ENCODE peak calls at places on chromosome 18, in five cellular contexts. P is transverse colon, R is tibial nerve, M is SK-N-SH, N is A549. S is an unnamed sample.

GRCh38 chr18:53567935-53568574 is 656.4 kb downstream of the MBD2 start:
- DNase-seq in R (no peak), P (no peak), N (peak), M (peak), S (no peak)

GRCh38 chr18:34592961-34593382 is 117.1 kb upstream of the DTNA start:
- DNase-seq in M (no peak), R (no peak), N (no peak), P (peak), S (no peak)

GRCh38 chr18:23237524-23238151 is 102.4 kb downstream of the CABLES1 start:
- DNase-seq in P (peak), M (no peak), N (no peak), R (no peak), S (no peak)

GRCh38 chr18:44541781-44542180 is 138.9 kb upstream of the SETBP1 start:
- DNase-seq in M (no peak), N (no peak), R (no peak), P (no peak), S (no peak)

GRCh38 chr18:63131106-63131943 is 188.2 kb downstream of the BCL2 start:
- DNase-seq in R (peak), N (peak), M (peak), P (peak), S (no peak)

GRCh38 chr18:62647179-62647578 is 68.2 kb upstream of the PHLPP1 start:
- DNase-seq in P (no peak), M (no peak), N (no peak), R (no peak), S (no peak)

GRCh38 chr18:60892855-60893254 is 440.4 kb upstream of the CDH20 start:
- DNase-seq in N (no peak), P (no peak), M (no peak), R (no peak), S (no peak)

GRCh38 chr18:79753391-79753851 is 44.3 kb upstream of the KCNG2 start:
- DNase-seq in R (no peak), P (no peak), M (no peak), N (no peak), S (no peak)

GRCh38 chr18:39389800-39390379 is 1824.3 kb upstream of the CELF4 start:
- DNase-seq in N (no peak), P (no peak), M (no peak), R (no peak), S (no peak)

GRCh38 chr18:8830067-8831060 is 125.0 kb downstream of the MTCL1 start:
- DNase-seq in N (no peak), M (no peak), P (no peak), R (no peak), S (no peak)

GRCh38 chr18:26531600-26532150 is 16.7 kb downstream of the KCTD1 start:
- DNase-seq in P (no peak), M (no peak), R (no peak), N (no peak), S (no peak)

GRCh38 chr18:8283901-8284585 is 325.2 kb upstream of the RAB12 start:
- DNase-seq in R (no peak), P (no peak), M (no peak), N (no peak), S (no peak)

GRCh38 chr18:23155537-23155936 is 20.3 kb downstream of the CABLES1 start:
- DNase-seq in P (no peak), M (no peak), N (no peak), R (no peak), S (no peak)

GRCh38 chr18:39421319-39421718 is 1855.7 kb upstream of the CELF4 start:
- DNase-seq in R (no peak), P (no peak), N (no peak), M (no peak), S (no peak)

GRCh38 chr18:56516769-56517168 is 121.6 kb downstream of the TXNL1 start:
- DNase-seq in R (no peak), M (no peak), N (no peak), P (no peak), S (peak)

GRCh38 chr18:26342646-26343045 is 116.4 kb downstream of the TAF4B start:
- DNase-seq in N (no peak), R (no peak), M (no peak), P (no peak), S (no peak)

GRCh38 chr18:44036500-44036899 is 644.2 kb upstream of the SETBP1 start:
- DNase-seq in N (no peak), M (peak), P (no peak), R (peak), S (no peak)

GRCh38 chr18:4748975-4749374 is 293.9 kb upstream of the DLGAP1 start:
- DNase-seq in N (no peak), P (no peak), R (no peak), M (no peak), S (no peak)

GRCh38 chr18:49728542-49728941 is 84.8 kb downstream of the ACAA2 start:
- DNase-seq in N (peak), R (no peak), P (peak), M (peak), S (no peak)

GRCh38 chr18:62327977-62328376 is 2.9 kb downstream of the TNFRSF11A start:
- DNase-seq in R (no peak), M (no peak), P (peak), N (no peak), S (no peak)

GRCh38 chr18:56391933-56392590 is 246.3 kb downstream of the TXNL1 start:
- DNase-seq in N (no peak), P (no peak), R (no peak), M (no peak), S (no peak)

GRCh38 chr18:50716902-50717301 is 102.9 kb downstream of the MRO start:
- DNase-seq in N (no peak), P (no peak), M (no peak), R (no peak), S (no peak)

GRCh38 chr18:56162316-56162715 is 476.1 kb downstream of the TXNL1 start:
- DNase-seq in R (no peak), P (no peak), M (no peak), N (no peak), S (no peak)

GRCh38 chr18:78731423-78732032 is 248.1 kb upstream of the SALL3 start:
- DNase-seq in M (no peak), N (no peak), P (no peak), R (no peak), S (no peak)

GRCh38 chr18:45774065-45774521 is 50.1 kb downstream of the SLC14A1 start:
- DNase-seq in M (no peak), R (no peak), P (no peak), N (no peak), S (no peak)

GRCh38 chr18:6525593-6525992 is 110.9 kb upstream of the L3MBTL4 start:
- DNase-seq in P (no peak), R (no peak), N (no peak), M (no peak), S (no peak)

GRCh38 chr18:54983041-54983686 is 23.9 kb upstream of the CCDC68 start:
- DNase-seq in N (peak), R (no peak), M (peak), P (no peak), S (no peak)

GRCh38 chr18:49189772-49190171 is 239.0 kb upstream of the SMAD7 start:
- DNase-seq in M (no peak), R (no peak), P (no peak), N (no peak), S (no peak)

GRCh38 chr18:73840319-73841065 is 307.1 kb downstream of the FBXO15 start:
- DNase-seq in M (no peak), P (no peak), R (no peak), N (no peak), S (peak)

GRCh38 chr18:73839441-73839840 is 308.2 kb downstream of the FBXO15 start:
- DNase-seq in M (no peak), P (no peak), N (no peak), R (no peak), S (peak)

GRCh38 chr18:73842795-73843394 is 304.7 kb downstream of the FBXO15 start:
- DNase-seq in M (peak), R (peak), P (peak), N (peak), S (no peak)

DNA sequence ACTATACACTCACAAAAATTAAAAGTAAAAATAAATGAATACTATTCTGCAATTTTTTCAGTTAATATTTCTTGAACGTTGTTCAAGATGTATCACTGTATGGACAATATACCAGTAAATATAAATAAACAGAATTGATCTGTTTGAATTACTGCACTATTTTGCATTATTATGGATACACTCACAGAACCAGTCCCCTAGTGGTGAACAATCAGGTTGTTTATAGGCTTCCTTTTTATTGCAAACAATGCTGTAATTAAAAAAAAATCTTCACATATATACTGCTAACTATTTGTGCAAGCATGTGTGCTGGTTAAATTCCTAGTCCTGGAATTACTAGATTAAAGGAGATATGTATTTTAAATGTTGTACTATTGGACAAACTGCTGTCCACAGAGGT is 306.0 kb downstream of the FBXO15 start:
- DNase-seq in P (no peak), M (no peak), N (no peak), R (no peak), S (no peak)
- TF ChIP-seq CTCF in P (no peak), M (peak), N (peak), R (no peak), S (no peak)

DNA sequence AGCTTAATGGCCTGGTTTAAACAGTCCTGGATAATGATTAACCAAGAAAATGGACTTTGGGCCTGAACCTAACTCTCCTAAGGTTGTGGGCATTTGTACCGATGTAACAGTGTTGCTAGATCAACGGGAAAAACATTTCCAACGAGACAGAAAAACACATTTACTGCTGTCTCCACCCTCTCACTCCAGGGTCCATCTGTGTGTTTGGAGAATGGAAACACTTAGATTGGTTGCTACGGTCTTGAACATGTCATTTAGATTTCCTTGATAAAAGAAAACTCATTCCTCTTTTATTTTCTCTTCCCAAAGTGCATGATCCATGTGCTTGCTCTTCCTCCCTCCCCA is 88.0 kb downstream of the SOCS6 start:
- DNase-seq in M (no peak), P (peak), R (no peak), N (peak), S (no peak)
- TF ChIP-seq EP300 in M (no peak), P (peak), R (no peak), N (no peak), S (no peak)

DNA sequence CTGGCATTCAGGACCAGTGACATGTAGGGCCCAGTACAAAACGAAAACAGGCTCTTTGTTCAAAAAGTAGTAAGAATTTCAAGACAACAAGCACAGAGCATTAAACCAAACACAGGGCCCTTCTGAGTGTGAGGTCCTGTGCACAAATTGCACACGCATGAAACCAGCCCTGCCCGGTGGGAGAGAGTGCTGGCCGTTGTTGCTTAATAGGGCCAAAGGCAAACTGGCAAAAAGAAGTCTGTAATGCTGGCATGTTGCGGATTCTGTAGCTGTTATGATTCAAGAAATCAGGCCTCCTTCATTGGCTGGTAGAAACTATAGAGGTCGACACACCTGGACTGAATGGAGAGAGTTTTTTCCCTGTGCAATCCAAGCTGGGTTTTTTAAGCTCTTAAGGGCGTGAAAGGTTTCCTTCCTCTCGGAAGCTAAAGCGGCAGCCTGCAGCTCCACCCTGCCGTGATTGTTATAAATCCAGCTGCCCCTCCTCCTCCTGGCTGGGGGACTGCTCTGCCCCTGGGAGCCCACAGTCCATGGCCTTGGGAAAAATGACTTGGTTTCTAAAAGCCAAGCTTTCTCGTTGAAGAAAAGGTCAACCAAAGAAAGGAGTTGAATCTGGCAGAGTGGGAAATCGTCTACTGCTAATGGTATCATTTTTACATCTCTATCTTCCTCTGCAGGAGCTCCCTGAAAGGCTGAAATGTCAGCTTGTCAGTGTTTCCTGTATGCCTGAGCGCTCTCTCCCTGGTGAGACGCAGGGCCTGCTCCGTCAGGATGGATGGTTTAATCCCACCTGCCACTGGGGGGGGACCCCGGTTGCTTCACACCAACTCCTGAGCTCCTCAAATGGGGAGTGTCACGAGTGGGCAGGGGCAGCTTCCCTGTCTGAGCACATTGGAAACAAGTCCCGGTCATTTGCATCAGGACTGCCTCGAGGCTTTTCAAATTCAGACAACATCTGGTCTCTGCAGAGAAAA is 143.6 kb downstream of the ALPK2 start:
- DNase-seq in N (no peak), R (no peak), M (peak), P (peak), S (no peak)
- H3K27ac ChIP-seq in N (no peak), R (no peak), M (peak), P (no peak), S (no peak)

GRCh38 chr18:47777626-47778025 is 152.8 kb downstream of the SMAD2 start:
- DNase-seq in M (no peak), P (no peak), N (no peak), R (no peak), S (peak)
- TF ChIP-seq CTCF in M (no peak), P (no peak), N (no peak), R (no peak), S (no peak)

GRCh38 chr18:74316257-74317180 is 880 bp downstream of the C18orf63 start:
- DNase-seq in N (peak), M (no peak), P (no peak), R (no peak), S (no peak)
- TF ChIP-seq EP300 in N (peak), M (no peak), P (no peak), R (no peak), S (no peak)

GRCh38 chr18:74861154-74861553 is 263.5 kb downstream of the ZNF407 start:
- DNase-seq in R (no peak), M (no peak), P (no peak), N (no peak), S (no peak)
- H3K27ac ChIP-seq in R (no peak), M (peak), P (no peak), N (no peak), S (no peak)

GRCh38 chr18:31373641-31374040 is 2.9 kb upstream of the DSG4 start:
- DNase-seq in M (no peak), N (no peak), P (no peak), R (no peak), S (no peak)
- TF ChIP-seq CTCF in M (no peak), N (no peak), P (no peak), R (no peak), S (no peak)

S was measured in esophagus muscularis mucosa.